ENCODE peak calls at places on chromosome 6, in five cellular contexts. One of them, this sample, is unnamed.

GRCh38 chr6:39079726-39080125 is 31.1 kb downstream of the GLP1R start:
- DNase-seq in effector CD4-positive, alpha-beta T cell: no peak
- DNase-seq in bronchial epithelial cell: no peak
- DNase-seq in SW480: no peak
- DNase-seq in DMS153: no peak
- DNase-seq in this sample: no peak

GRCh38 chr6:24991748-24992467 is 56.1 kb upstream of the RIPOR2 start:
- DNase-seq in effector CD4-positive, alpha-beta T cell: peak
- DNase-seq in bronchial epithelial cell: peak
- DNase-seq in SW480: peak
- DNase-seq in DMS153: peak
- DNase-seq in this sample: peak

GRCh38 chr6:130033999-130034814 is 15.8 kb downstream of the L3MBTL3 start:
- DNase-seq in effector CD4-positive, alpha-beta T cell: no peak
- DNase-seq in bronchial epithelial cell: peak
- DNase-seq in SW480: no peak
- DNase-seq in DMS153: no peak
- DNase-seq in this sample: no peak

GRCh38 chr6:98047881-98048280 is 764.9 kb upstream of the MMS22L start:
- DNase-seq in effector CD4-positive, alpha-beta T cell: no peak
- DNase-seq in bronchial epithelial cell: no peak
- DNase-seq in SW480: no peak
- DNase-seq in DMS153: no peak
- DNase-seq in this sample: no peak

GRCh38 chr6:658244-658643 is 1.3 kb upstream of the HUS1B start:
- DNase-seq in effector CD4-positive, alpha-beta T cell: no peak
- DNase-seq in bronchial epithelial cell: no peak
- DNase-seq in SW480: no peak
- DNase-seq in DMS153: no peak
- DNase-seq in this sample: no peak

GRCh38 chr6:111712398-111712797 is 106.7 kb upstream of the TRAF3IP2 start:
- DNase-seq in effector CD4-positive, alpha-beta T cell: no peak
- DNase-seq in bronchial epithelial cell: peak
- DNase-seq in SW480: peak
- DNase-seq in DMS153: no peak
- DNase-seq in this sample: no peak

GRCh38 chr6:147789430-147789947 is 281.0 kb downstream of the SAMD5 start:
- DNase-seq in effector CD4-positive, alpha-beta T cell: no peak
- DNase-seq in bronchial epithelial cell: no peak
- DNase-seq in SW480: no peak
- DNase-seq in DMS153: no peak
- DNase-seq in this sample: no peak

GRCh38 chr6:36743032-36743431 is 45.4 kb downstream of the RAB44 start:
- DNase-seq in effector CD4-positive, alpha-beta T cell: no peak
- DNase-seq in bronchial epithelial cell: no peak
- DNase-seq in SW480: no peak
- DNase-seq in DMS153: no peak
- DNase-seq in this sample: no peak

GRCh38 chr6:131059486-131059885 is 3.6 kb downstream of the EPB41L2 start:
- DNase-seq in effector CD4-positive, alpha-beta T cell: no peak
- DNase-seq in bronchial epithelial cell: peak
- DNase-seq in SW480: no peak
- DNase-seq in DMS153: no peak
- DNase-seq in this sample: no peak

GRCh38 chr6:165186041-165186440 is 123.4 kb downstream of the C6orf118 start:
- DNase-seq in effector CD4-positive, alpha-beta T cell: no peak
- DNase-seq in bronchial epithelial cell: no peak
- DNase-seq in SW480: no peak
- DNase-seq in DMS153: no peak
- DNase-seq in this sample: no peak

GRCh38 chr6:132320007-132320406 is 81.3 kb downstream of the MOXD1 start:
- DNase-seq in effector CD4-positive, alpha-beta T cell: no peak
- DNase-seq in bronchial epithelial cell: peak
- DNase-seq in SW480: no peak
- DNase-seq in DMS153: no peak
- DNase-seq in this sample: no peak

GRCh38 chr6:112040933-112041332 is 13.0 kb upstream of the CCN6 start:
- DNase-seq in effector CD4-positive, alpha-beta T cell: no peak
- DNase-seq in bronchial epithelial cell: no peak
- DNase-seq in SW480: no peak
- DNase-seq in DMS153: no peak
- DNase-seq in this sample: no peak

GRCh38 chr6:43887340-43887858 is 117.4 kb downstream of the VEGFA start:
- DNase-seq in effector CD4-positive, alpha-beta T cell: no peak
- DNase-seq in bronchial epithelial cell: no peak
- DNase-seq in SW480: peak
- DNase-seq in DMS153: no peak
- DNase-seq in this sample: no peak

GRCh38 chr6:72037006-72037405 is 150.7 kb downstream of the RIMS1 start:
- DNase-seq in effector CD4-positive, alpha-beta T cell: no peak
- DNase-seq in bronchial epithelial cell: no peak
- DNase-seq in SW480: peak
- DNase-seq in DMS153: no peak
- DNase-seq in this sample: no peak

GRCh38 chr6:116265081-116265829 is 11.4 kb upstream of the TSPYL4 start:
- DNase-seq in effector CD4-positive, alpha-beta T cell: no peak
- DNase-seq in bronchial epithelial cell: peak
- DNase-seq in SW480: no peak
- DNase-seq in DMS153: peak
- DNase-seq in this sample: no peak

GRCh38 chr6:108598316-108598863 is 37.7 kb downstream of the FOXO3 start:
- DNase-seq in effector CD4-positive, alpha-beta T cell: no peak
- DNase-seq in bronchial epithelial cell: peak
- DNase-seq in SW480: no peak
- DNase-seq in DMS153: no peak
- DNase-seq in this sample: peak

GRCh38 chr6:131251593-131252204 is 116.4 kb downstream of the AKAP7 start:
- DNase-seq in effector CD4-positive, alpha-beta T cell: no peak
- DNase-seq in bronchial epithelial cell: no peak
- DNase-seq in SW480: no peak
- DNase-seq in DMS153: no peak
- DNase-seq in this sample: no peak

GRCh38 chr6:150069707-150070106 is 786 bp upstream of the ULBP3 start:
- DNase-seq in effector CD4-positive, alpha-beta T cell: no peak
- DNase-seq in bronchial epithelial cell: no peak
- DNase-seq in SW480: no peak
- DNase-seq in DMS153: no peak
- DNase-seq in this sample: no peak

GRCh38 chr6:157885211-157885788 is 62.3 kb downstream of the SNX9 start:
- DNase-seq in effector CD4-positive, alpha-beta T cell: peak
- DNase-seq in bronchial epithelial cell: no peak
- DNase-seq in SW480: no peak
- DNase-seq in DMS153: no peak
- DNase-seq in this sample: no peak

GRCh38 chr6:170097505-170098427 is 193.1 kb downstream of the DLL1 start:
- DNase-seq in effector CD4-positive, alpha-beta T cell: no peak
- DNase-seq in bronchial epithelial cell: no peak
- DNase-seq in SW480: no peak
- DNase-seq in DMS153: no peak
- DNase-seq in this sample: no peak

GRCh38 chr6:56752009-56752408 is 109.3 kb upstream of the DST start:
- DNase-seq in effector CD4-positive, alpha-beta T cell: no peak
- DNase-seq in bronchial epithelial cell: peak
- DNase-seq in SW480: no peak
- DNase-seq in DMS153: peak
- DNase-seq in this sample: no peak

GRCh38 chr6:157982297-157982579 is 575 bp downstream of the SYNJ2 start:
- DNase-seq in effector CD4-positive, alpha-beta T cell: peak
- DNase-seq in bronchial epithelial cell: no peak
- DNase-seq in SW480: peak
- DNase-seq in DMS153: no peak
- DNase-seq in this sample: no peak

GRCh38 chr6:5866547-5867051 is 140.1 kb downstream of the NRN1 start:
- DNase-seq in effector CD4-positive, alpha-beta T cell: no peak
- DNase-seq in bronchial epithelial cell: peak
- DNase-seq in SW480: peak
- DNase-seq in DMS153: peak
- DNase-seq in this sample: no peak

GRCh38 chr6:146595981-146596731 is 2.6 kb upstream of the ADGB start:
- DNase-seq in effector CD4-positive, alpha-beta T cell: no peak
- DNase-seq in bronchial epithelial cell: peak
- DNase-seq in SW480: no peak
- DNase-seq in DMS153: no peak
- DNase-seq in this sample: no peak

GRCh38 chr6:31541059-31541657 is 645 bp downstream of the DDX39B start:
- DNase-seq in effector CD4-positive, alpha-beta T cell: peak
- DNase-seq in bronchial epithelial cell: peak
- DNase-seq in SW480: peak
- DNase-seq in DMS153: no peak
- DNase-seq in this sample: no peak

GRCh38 chr6:116665464-116665863 is 3.1 kb downstream of the ZUP1 start:
- DNase-seq in effector CD4-positive, alpha-beta T cell: no peak
- DNase-seq in bronchial epithelial cell: no peak
- DNase-seq in SW480: no peak
- DNase-seq in DMS153: no peak
- DNase-seq in this sample: no peak

GRCh38 chr6:134911532-134911931 is 38.4 kb downstream of the ALDH8A1 start:
- DNase-seq in effector CD4-positive, alpha-beta T cell: no peak
- DNase-seq in bronchial epithelial cell: peak
- DNase-seq in SW480: peak
- DNase-seq in DMS153: no peak
- DNase-seq in this sample: no peak

GRCh38 chr6:28802417-28803336 is 121.1 kb downstream of the TRIM27 start:
- DNase-seq in effector CD4-positive, alpha-beta T cell: no peak
- DNase-seq in bronchial epithelial cell: peak
- DNase-seq in SW480: peak
- DNase-seq in DMS153: no peak
- DNase-seq in this sample: no peak

GRCh38 chr6:13484138-13484708 is 3.2 kb downstream of the GFOD1 start:
- DNase-seq in effector CD4-positive, alpha-beta T cell: no peak
- DNase-seq in bronchial epithelial cell: no peak
- DNase-seq in SW480: no peak
- DNase-seq in DMS153: no peak
- DNase-seq in this sample: no peak

GRCh38 chr6:431986-432385 is 40.4 kb downstream of the IRF4 start:
- DNase-seq in effector CD4-positive, alpha-beta T cell: no peak
- DNase-seq in bronchial epithelial cell: no peak
- DNase-seq in SW480: peak
- DNase-seq in DMS153: no peak
- DNase-seq in this sample: no peak

GRCh38 chr6:48615041-48615440 is 504.0 kb upstream of the PTCHD4 start:
- DNase-seq in effector CD4-positive, alpha-beta T cell: no peak
- DNase-seq in bronchial epithelial cell: peak
- DNase-seq in SW480: no peak
- DNase-seq in DMS153: no peak
- DNase-seq in this sample: no peak

GRCh38 chr6:113317870-113318269 is 539.3 kb upstream of the MARCKS start:
- DNase-seq in effector CD4-positive, alpha-beta T cell: no peak
- DNase-seq in bronchial epithelial cell: no peak
- DNase-seq in SW480: no peak
- DNase-seq in DMS153: no peak
- DNase-seq in this sample: no peak

GRCh38 chr6:146582857-146583256 is 15.9 kb upstream of the ADGB start:
- DNase-seq in effector CD4-positive, alpha-beta T cell: no peak
- DNase-seq in bronchial epithelial cell: no peak
- DNase-seq in SW480: no peak
- DNase-seq in DMS153: no peak
- DNase-seq in this sample: no peak

GRCh38 chr6:10558575-10558974 is 37.4 kb downstream of the GCNT2 start:
- DNase-seq in effector CD4-positive, alpha-beta T cell: no peak
- DNase-seq in bronchial epithelial cell: no peak
- DNase-seq in SW480: no peak
- DNase-seq in DMS153: peak
- DNase-seq in this sample: no peak

GRCh38 chr6:3899970-3900439 is 50.8 kb downstream of the FAM50B start:
- DNase-seq in effector CD4-positive, alpha-beta T cell: no peak
- DNase-seq in bronchial epithelial cell: peak
- DNase-seq in SW480: peak
- DNase-seq in DMS153: peak
- DNase-seq in this sample: no peak

This sample was measured in GM12878.